ENCODE peak calls at places on chromosomes 5 and 9, in four cellular contexts. X is RWPE1; G is neural crest cell; V is activated effector memory CD4-positive, alpha-beta T cell treated with anti-CD3 and anti-CD28 coated beads, Interleukin-2, amount 50 U/mL, for 16 hours. S is an unnamed sample.

GRCh38 chr5:108797396-108797795 is 49.7 kb downstream of the FER start:
- DNase-seq in G (no peak), X (no peak), V (no peak), S (no peak)

GRCh38 chr9:105141448-105142101 is 102.9 kb upstream of the SLC44A1 start:
- DNase-seq in V (no peak), X (no peak), G (no peak), S (no peak)

GRCh38 chr5:64526709-64527439 is 21.1 kb downstream of the RGS7BP start:
- DNase-seq in V (no peak), G (no peak), X (no peak), S (no peak)

GRCh38 chr5:54900906-54901725 is 84.3 kb downstream of the ESM1 start:
- DNase-seq in X (no peak), G (no peak), V (no peak), S (peak)

GRCh38 chr9:114093761-114094505 is 5.2 kb downstream of the KIF12 start:
- DNase-seq in V (peak), X (no peak), G (no peak), S (no peak)

GRCh38 chr9:17833846-17834245 is 255.0 kb downstream of the SH3GL2 start:
- DNase-seq in X (no peak), G (no peak), V (no peak), S (no peak)

GRCh38 chr9:90966475-90967150 is 165.0 kb downstream of the SYK start:
- DNase-seq in G (no peak), V (peak), X (peak), S (peak)

GRCh38 chr9:78568774-78569173 is 271.8 kb downstream of the PSAT1 start:
- DNase-seq in G (no peak), X (no peak), V (no peak), S (no peak)

GRCh38 chr5:157959355-157959754 is 100.4 kb upstream of the CLINT1 start:
- DNase-seq in G (no peak), V (no peak), X (no peak), S (no peak)

GRCh38 chr5:180119031-180119885 is 47.7 kb upstream of the RNF130 start:
- DNase-seq in V (peak), G (no peak), X (no peak), S (no peak)

GRCh38 chr9:129761293-129761900 is 8.6 kb upstream of the PTGES start:
- DNase-seq in X (no peak), V (no peak), G (no peak), S (no peak)

GRCh38 chr9:92728831-92729734 is 35.5 kb downstream of the BICD2 start:
- DNase-seq in G (no peak), X (no peak), V (peak), S (no peak)

GRCh38 chr5:65791721-65792698 is 70.0 kb downstream of the NLN start:
- DNase-seq in G (no peak), V (no peak), X (no peak), S (no peak)

GRCh38 chr5:132070460-132071337 is 2.9 kb upstream of the CSF2 start:
- DNase-seq in G (no peak), X (no peak), V (peak), S (no peak)

GRCh38 chr5:95924720-95925119 is 36.9 kb downstream of the ELL2 start:
- DNase-seq in G (no peak), X (peak), V (no peak), S (peak)

GRCh38 chr9:137006116-137007003 is 10.0 kb upstream of the CLIC3 start:
- DNase-seq in G (no peak), V (no peak), X (no peak), S (no peak)

GRCh38 chr9:6272229-6272597 is 56.0 kb upstream of the TPD52L3 start:
- DNase-seq in X (peak), V (no peak), G (no peak), S (peak)

GRCh38 chr5:31346896-31347557 is 153.5 kb downstream of the CDH6 start:
- DNase-seq in G (no peak), X (no peak), V (no peak), S (peak)

S was measured in bronchial epithelial cell.